ENCODE peak calls at places on chromosomes 6 and 20, in six cellular contexts. One of them, this sample, is unnamed.

GRCh38 chr20:45282700-45283528 is 23.7 kb upstream of the RBPJL start:
- DNase-seq in left ventricle myocardium inferior: no peak
- DNase-seq in ovary: no peak
- DNase-seq in CD8-positive, alpha-beta memory T cell: no peak
- DNase-seq in Peyer's patch: no peak
- DNase-seq in SK-N-SH: no peak
- DNase-seq in this sample: no peak

GRCh38 chr6:52647199-52647598 is 23.7 kb upstream of the TMEM14A start:
- DNase-seq in CD8-positive, alpha-beta memory T cell: no peak
- DNase-seq in SK-N-SH: no peak
- DNase-seq in Peyer's patch: no peak
- DNase-seq in ovary: no peak
- DNase-seq in left ventricle myocardium inferior: no peak
- DNase-seq in this sample: peak; percentile 46

GRCh38 chr6:23218751-23219150 is 649.4 kb downstream of the HDGFL1 start:
- DNase-seq in CD8-positive, alpha-beta memory T cell: no peak
- DNase-seq in SK-N-SH: peak; percentile 71
- DNase-seq in ovary: no peak
- DNase-seq in left ventricle myocardium inferior: no peak
- DNase-seq in Peyer's patch: no peak
- DNase-seq in this sample: no peak

GRCh38 chr6:137723273-137724017 is 143.6 kb upstream of the TNFAIP3 start:
- DNase-seq in ovary: no peak
- DNase-seq in CD8-positive, alpha-beta memory T cell: no peak
- DNase-seq in left ventricle myocardium inferior: no peak
- DNase-seq in SK-N-SH: no peak
- DNase-seq in Peyer's patch: no peak
- DNase-seq in this sample: no peak

GRCh38 chr6:40536442-40536841 is 50.7 kb downstream of the LRFN2 start:
- DNase-seq in CD8-positive, alpha-beta memory T cell: no peak
- DNase-seq in SK-N-SH: peak; percentile 31
- DNase-seq in ovary: no peak
- DNase-seq in left ventricle myocardium inferior: no peak
- DNase-seq in Peyer's patch: peak; percentile 15
- DNase-seq in this sample: peak; percentile 38

GRCh38 chr20:6630494-6630893 is 137.0 kb upstream of the BMP2 start:
- DNase-seq in CD8-positive, alpha-beta memory T cell: no peak
- DNase-seq in Peyer's patch: no peak
- DNase-seq in ovary: no peak
- DNase-seq in SK-N-SH: no peak
- DNase-seq in left ventricle myocardium inferior: no peak
- DNase-seq in this sample: no peak

GRCh38 chr6:62492192-62492822 is 206.3 kb upstream of the KHDRBS2 start:
- DNase-seq in SK-N-SH: no peak
- DNase-seq in ovary: no peak
- DNase-seq in left ventricle myocardium inferior: no peak
- DNase-seq in Peyer's patch: no peak
- DNase-seq in CD8-positive, alpha-beta memory T cell: no peak
- DNase-seq in this sample: peak; percentile 42

GRCh38 chr6:1789092-1789491 is 179.4 kb downstream of the FOXC1 start:
- DNase-seq in ovary: no peak
- DNase-seq in left ventricle myocardium inferior: no peak
- DNase-seq in SK-N-SH: no peak
- DNase-seq in CD8-positive, alpha-beta memory T cell: no peak
- DNase-seq in Peyer's patch: no peak
- DNase-seq in this sample: no peak

GRCh38 chr20:45103072-45103471 is 2.1 kb upstream of the KCNS1 start:
- DNase-seq in SK-N-SH: no peak
- DNase-seq in left ventricle myocardium inferior: no peak
- DNase-seq in CD8-positive, alpha-beta memory T cell: no peak
- DNase-seq in Peyer's patch: no peak
- DNase-seq in ovary: no peak
- DNase-seq in this sample: no peak

GRCh38 chr6:132020138-132020551 is 69.0 kb upstream of the CCN2 start:
- DNase-seq in CD8-positive, alpha-beta memory T cell: no peak
- DNase-seq in ovary: peak; percentile 57
- DNase-seq in Peyer's patch: peak; percentile 52
- DNase-seq in SK-N-SH: no peak
- DNase-seq in left ventricle myocardium inferior: peak; percentile 22
- DNase-seq in this sample: no peak

DNA sequence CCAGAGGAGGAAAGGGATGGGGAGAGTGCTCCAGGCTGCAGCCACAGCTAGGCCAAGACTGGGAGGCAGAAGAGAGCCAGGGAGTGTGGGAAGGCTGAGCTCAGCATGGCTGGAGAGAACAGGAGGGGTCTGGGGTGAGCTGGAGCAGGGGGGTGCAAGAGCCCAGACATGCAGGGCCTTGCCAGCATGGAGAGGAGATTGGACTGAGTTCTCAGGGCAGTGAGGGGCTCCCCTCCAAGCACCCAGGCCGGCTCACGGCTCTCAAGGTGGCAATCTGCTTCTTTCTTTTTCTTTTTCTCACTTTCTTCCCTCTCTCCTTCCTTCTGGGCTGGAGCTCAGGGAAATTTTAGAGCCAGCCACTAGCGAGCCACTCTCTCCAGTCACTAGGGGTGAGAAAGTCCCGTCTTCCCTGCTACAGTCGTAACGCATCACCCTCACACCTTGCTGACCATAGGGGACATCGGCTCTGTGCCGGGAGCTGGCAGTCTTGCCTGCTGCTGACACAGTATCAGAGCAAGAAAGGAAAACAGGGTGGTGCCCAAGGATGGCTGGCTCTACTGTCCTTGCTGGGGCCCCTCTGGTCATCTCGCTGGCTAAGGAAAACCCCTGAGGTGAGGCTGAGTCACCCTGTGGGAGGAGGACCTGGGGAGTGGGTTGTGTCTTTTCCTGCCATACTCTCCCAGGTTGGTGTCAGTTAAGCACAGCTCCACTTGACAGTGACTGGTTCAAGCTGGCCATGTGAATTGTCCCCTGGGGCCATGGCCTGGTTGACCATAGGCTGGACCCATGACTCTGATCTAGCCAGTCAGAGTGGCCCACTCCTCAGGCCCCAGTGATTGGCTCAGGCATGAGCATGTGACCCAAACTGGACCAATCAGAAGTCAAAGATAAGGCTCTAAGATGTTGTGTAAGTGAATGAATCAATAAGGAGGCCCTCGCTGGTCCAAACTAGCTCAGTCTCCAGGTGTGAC is 135.1 kb upstream of the PMEPA1 start:
- DNase-seq in left ventricle myocardium inferior: no peak
- DNase-seq in CD8-positive, alpha-beta memory T cell: no peak
- DNase-seq in Peyer's patch: no peak
- DNase-seq in ovary: no peak
- DNase-seq in SK-N-SH: no peak
- DNase-seq in this sample: no peak
- H3K27ac ChIP-seq in left ventricle myocardium inferior: no peak overlapping the region
- H3K27ac ChIP-seq in CD8-positive, alpha-beta memory T cell: no peak overlapping the region
- H3K27ac ChIP-seq in Peyer's patch: no peak overlapping the region
- H3K27ac ChIP-seq in ovary: no peak overlapping the region
- H3K27ac ChIP-seq in SK-N-SH: no peak overlapping the region
- H3K27ac ChIP-seq in this sample: no peak overlapping the region

GRCh38 chr20:7859371-7859802 is 80.9 kb downstream of the HAO1 start:
- DNase-seq in CD8-positive, alpha-beta memory T cell: no peak
- DNase-seq in SK-N-SH: peak; percentile 30
- DNase-seq in Peyer's patch: no peak
- DNase-seq in ovary: no peak
- DNase-seq in left ventricle myocardium inferior: no peak
- DNase-seq in this sample: peak; percentile 52
- H3K27ac ChIP-seq in CD8-positive, alpha-beta memory T cell: no peak overlapping the region
- H3K27ac ChIP-seq in SK-N-SH: no peak overlapping the region
- H3K27ac ChIP-seq in Peyer's patch: no peak overlapping the region
- H3K27ac ChIP-seq in ovary: no peak overlapping the region
- H3K27ac ChIP-seq in left ventricle myocardium inferior: no peak overlapping the region
- H3K27ac ChIP-seq in this sample: no peak overlapping the region

GRCh38 chr6:96975848-96976247 is 51.3 kb downstream of the KLHL32 start:
- DNase-seq in ovary: no peak
- DNase-seq in SK-N-SH: no peak
- DNase-seq in CD8-positive, alpha-beta memory T cell: no peak
- DNase-seq in left ventricle myocardium inferior: no peak
- DNase-seq in Peyer's patch: no peak
- DNase-seq in this sample: no peak
- H3K27ac ChIP-seq in ovary: no peak overlapping the region
- H3K27ac ChIP-seq in SK-N-SH: no peak overlapping the region
- H3K27ac ChIP-seq in CD8-positive, alpha-beta memory T cell: no peak overlapping the region
- H3K27ac ChIP-seq in left ventricle myocardium inferior: no peak overlapping the region
- H3K27ac ChIP-seq in Peyer's patch: no peak overlapping the region
- H3K27ac ChIP-seq in this sample: no peak overlapping the region

GRCh38 chr6:100493206-100493888 is 28.6 kb upstream of the SIM1 start:
- DNase-seq in Peyer's patch: no peak
- DNase-seq in SK-N-SH: no peak
- DNase-seq in left ventricle myocardium inferior: no peak
- DNase-seq in ovary: no peak
- DNase-seq in CD8-positive, alpha-beta memory T cell: no peak
- DNase-seq in this sample: no peak
- H3K27ac ChIP-seq in Peyer's patch: no peak overlapping the region
- H3K27ac ChIP-seq in SK-N-SH: no peak overlapping the region
- H3K27ac ChIP-seq in left ventricle myocardium inferior: no peak overlapping the region
- H3K27ac ChIP-seq in ovary: no peak overlapping the region
- H3K27ac ChIP-seq in CD8-positive, alpha-beta memory T cell: no peak overlapping the region
- H3K27ac ChIP-seq in this sample: no peak overlapping the region

DNA sequence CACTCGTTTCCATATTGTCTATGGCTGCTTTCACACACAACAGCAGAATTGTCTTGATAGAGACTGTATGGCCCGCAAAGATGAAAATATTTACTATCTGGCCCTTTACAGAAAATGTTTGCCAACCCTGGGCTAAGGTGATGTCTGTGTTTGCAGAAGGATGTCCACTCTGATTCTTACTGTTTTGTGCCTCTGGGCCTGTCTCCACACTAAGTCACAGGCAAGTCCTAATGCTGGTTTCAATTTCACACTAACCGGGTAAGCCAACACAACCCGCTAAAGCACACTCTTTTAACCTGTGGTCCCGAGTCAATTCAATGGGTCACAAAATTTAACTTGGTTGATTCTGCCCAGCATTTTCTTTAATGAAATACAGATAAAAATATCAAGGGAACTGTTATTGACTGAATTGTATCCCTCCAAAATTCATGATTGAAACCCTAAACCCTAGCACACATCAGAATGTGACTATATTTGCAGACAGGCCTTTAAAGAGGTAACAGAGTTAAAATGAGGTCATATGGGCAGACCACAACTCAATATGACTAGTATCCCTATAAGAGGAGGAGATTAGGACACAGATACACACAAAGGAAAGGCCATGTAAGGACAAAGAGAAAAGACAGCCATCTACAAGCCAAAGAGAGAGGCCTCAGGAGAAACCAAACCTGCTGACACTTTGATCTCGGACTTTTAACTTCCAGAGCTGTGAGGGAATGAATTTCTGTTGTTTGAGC is 78.4 kb downstream of the FYN start:
- DNase-seq in CD8-positive, alpha-beta memory T cell: no peak
- DNase-seq in left ventricle myocardium inferior: no peak
- DNase-seq in ovary: no peak
- DNase-seq in Peyer's patch: no peak
- DNase-seq in SK-N-SH: no peak
- DNase-seq in this sample: no peak
- H3K27ac ChIP-seq in CD8-positive, alpha-beta memory T cell: peak overlapping the region; percentile 70
- H3K27ac ChIP-seq in left ventricle myocardium inferior: peak overlapping the region; percentile 15
- H3K27ac ChIP-seq in ovary: no peak overlapping the region
- H3K27ac ChIP-seq in Peyer's patch: peak overlapping the region; percentile 70
- H3K27ac ChIP-seq in SK-N-SH: no peak overlapping the region
- H3K27ac ChIP-seq in this sample: no peak overlapping the region

DNA sequence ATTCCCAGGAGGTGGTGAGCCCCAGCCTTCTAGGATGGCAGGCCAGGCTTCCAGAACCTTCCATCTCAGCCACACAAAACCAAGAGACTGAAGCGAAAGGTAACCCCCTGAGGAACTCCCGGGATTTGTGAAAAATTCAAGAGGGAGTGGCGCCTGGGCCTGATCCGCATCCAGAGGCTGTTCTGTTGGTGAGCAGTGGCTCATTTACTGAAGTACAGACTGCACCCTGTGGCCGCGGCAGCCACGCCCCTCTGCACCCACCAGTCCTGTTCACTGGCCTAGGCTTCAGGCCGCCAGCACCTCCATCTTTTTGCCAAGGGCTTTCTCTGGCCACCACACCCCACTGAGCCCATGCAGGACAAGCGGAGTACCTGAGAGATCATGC is 79.1 kb upstream of the PTPN1 start:
- DNase-seq in left ventricle myocardium inferior: no peak
- DNase-seq in Peyer's patch: no peak
- DNase-seq in CD8-positive, alpha-beta memory T cell: no peak
- DNase-seq in SK-N-SH: no peak
- DNase-seq in ovary: no peak
- DNase-seq in this sample: no peak
- H3K27ac ChIP-seq in left ventricle myocardium inferior: no peak overlapping the region
- H3K27ac ChIP-seq in Peyer's patch: no peak overlapping the region
- H3K27ac ChIP-seq in CD8-positive, alpha-beta memory T cell: no peak overlapping the region
- H3K27ac ChIP-seq in SK-N-SH: no peak overlapping the region
- H3K27ac ChIP-seq in ovary: no peak overlapping the region
- H3K27ac ChIP-seq in this sample: no peak overlapping the region

This sample was measured in cardiac muscle cell.